ENCODE peak calls at places on chromosome X, in eight cellular contexts. D is naive thymus-derived CD4-positive, alpha-beta T cell; L is kidney; F is glutamatergic neuron; H is foreskin fibroblast; Z is progenitor cell of endocrine pancreas; R is neuronal stem cell; C is Daoy. A is an unnamed sample.

GRCh38 chrX:11464360-11464759 is 171.1 kb downstream of the AMELX start:
- DNase-seq in H (no peak), Z (no peak), D (no peak), R (no peak), L (no peak), C (no peak), F (no peak), A (no peak)

GRCh38 chrX:21738145-21738949 is 19.6 kb downstream of the SMPX start:
- DNase-seq in R (peak), L (no peak), F (peak), Z (peak), D (no peak), H (no peak), C (no peak), A (no peak)

GRCh38 chrX:125236955-125237354 is 82.7 kb upstream of the TEX13C start:
- DNase-seq in F (no peak), L (no peak), Z (no peak), H (no peak), R (no peak), C (no peak), D (no peak), A (no peak)

GRCh38 chrX:16130707-16131106 is 7.3 kb downstream of the GRPR start:
- DNase-seq in C (no peak), R (no peak), Z (no peak), F (no peak), D (no peak), H (no peak), L (no peak), A (no peak)

GRCh38 chrX:107825698-107826285 is at the start of gene MID2:
- DNase-seq in D (peak), F (peak), L (peak), H (peak), Z (peak), R (peak), C (peak), A (no peak)

GRCh38 chrX:132488819-132489255 is at the start of gene MBNL3:
- DNase-seq in Z (peak), R (peak), D (peak), C (peak), L (peak), F (peak), H (peak), A (no peak)

GRCh38 chrX:47226071-47226470 is 6.7 kb upstream of the USP11 start:
- DNase-seq in C (no peak), F (no peak), H (no peak), R (no peak), L (peak), D (no peak), Z (no peak), A (no peak)

GRCh38 chrX:94655180-94655579 is 981.2 kb downstream of the FAM133A start:
- DNase-seq in D (no peak), F (no peak), L (no peak), R (no peak), Z (no peak), C (no peak), H (no peak), A (no peak)

GRCh38 chrX:84956304-84956703 is 47.4 kb upstream of the APOOL start:
- DNase-seq in C (no peak), Z (no peak), L (no peak), H (no peak), R (no peak), F (no peak), D (no peak), A (no peak)

A was measured in SIG-M5.